ENCODE peak calls at places on chromosomes 5 and 9, in ten cellular contexts. Z is GM03348; N is Right ventricle myocardium superior; P is activated CD4-positive, alpha-beta T cell treated with anti-CD3 and anti-CD28 coated beads, Interleukin-2, amount 10 ng/mL, durations not matched to agents 7 days and 5 days; X is stimulated activated CD8-positive, alpha-beta memory T cell treated with anti-CD3 and anti-CD28 coated beads, Interleukin-2, amount 100 ng/mL, for 48 hours; V is GDM1; H is NCI-H1092 treated with DMSO at 0.1 percent for 48 hours; J is right cardiac atrium; F is memory B cell; R is NCI-H345. Q is an unnamed sample.

GRCh38 chr5:154421868-154422267 is 23.9 kb upstream of the SAP30L start:
- DNase-seq in V (peak; percentile 29), J (no peak), P (no peak), H (no peak), N (no peak), X (no peak), F (no peak), R (no peak), Z (peak; percentile 9), Q (no peak)

GRCh38 chr5:16446993-16447392 is 18.6 kb downstream of the ZNF622 start:
- DNase-seq in Z (no peak), J (no peak), V (no peak), X (no peak), N (no peak), R (no peak), H (no peak), F (no peak), P (no peak), Q (no peak)

GRCh38 chr9:16147726-16148125 is 594.9 kb downstream of the CCDC171 start:
- DNase-seq in F (no peak), V (no peak), X (no peak), P (no peak), R (no peak), N (no peak), Z (no peak), H (no peak), J (no peak), Q (no peak)

GRCh38 chr5:61534481-61535267 is 202.6 kb downstream of the ZSWIM6 start:
- DNase-seq in R (no peak), N (no peak), Z (no peak), V (no peak), X (peak; percentile 1), J (no peak), P (peak; percentile 15), H (no peak), F (no peak), Q (no peak)

GRCh38 chr5:4191703-4192102 is 596.1 kb downstream of the IRX1 start:
- DNase-seq in X (no peak), P (peak; percentile 9), V (no peak), F (no peak), R (no peak), N (no peak), H (no peak), Z (no peak), J (no peak), Q (no peak)

GRCh38 chr5:132905938-132906337 is 32.5 kb downstream of the LEAP2 start:
- DNase-seq in R (peak; percentile 1), V (no peak), N (no peak), X (no peak), J (no peak), Z (no peak), F (no peak), H (peak; percentile 9), P (no peak), Q (no peak)

GRCh38 chr9:108412755-108413154 is 443.0 kb downstream of the ACTL7B start:
- DNase-seq in H (peak; percentile 18), F (no peak), P (no peak), N (no peak), X (no peak), J (no peak), V (no peak), Z (no peak), R (no peak), Q (no peak)

GRCh38 chr5:139104577-139105271 is 93.4 kb downstream of the SIL1 start:
- DNase-seq in R (no peak), P (no peak), N (peak; percentile 72), H (peak; percentile 19), F (no peak), Z (peak; percentile 97), X (no peak), V (no peak), J (peak; percentile 79), Q (no peak)

GRCh38 chr5:149429839-149430721 is 51.0 kb upstream of the IL17B start:
- DNase-seq in X (no peak), V (peak; percentile 25), Z (no peak), P (no peak), F (no peak), J (peak; percentile 90), N (peak; percentile 76), H (no peak), R (no peak), Q (no peak)

GRCh38 chr5:10440367-10440990 is 1.2 kb upstream of the ROPN1L start:
- DNase-seq in V (no peak), X (no peak), H (no peak), N (no peak), F (no peak), P (no peak), R (no peak), J (no peak), Z (no peak), Q (no peak)

GRCh38 chr9:105963700-105964099 is 269.4 kb downstream of the TMEM38B start:
- DNase-seq in F (no peak), H (no peak), R (no peak), X (no peak), Z (no peak), V (no peak), J (no peak), P (no peak), N (no peak), Q (no peak)

GRCh38 chr5:69368458-69369368 is 607 bp downstream of the AK6 start:
- DNase-seq in J (no peak), V (no peak), H (peak; percentile 32), R (no peak), F (no peak), X (no peak), P (peak; percentile 32), N (no peak), Z (no peak), Q (no peak)

GRCh38 chr5:123865641-123866040 is 353.7 kb downstream of the CSNK1G3 start:
- DNase-seq in H (no peak), P (no peak), Z (no peak), V (no peak), J (no peak), R (no peak), F (no peak), X (no peak), N (no peak), Q (no peak)

GRCh38 chr9:128653941-128654340 is 2.7 kb downstream of the DYNC2I2 start:
- DNase-seq in Z (no peak), F (no peak), R (no peak), X (no peak), V (no peak), N (no peak), P (no peak), J (no peak), H (no peak), Q (no peak)

GRCh38 chr9:70229026-70229425 is 29.8 kb upstream of the SMC5 start:
- DNase-seq in J (peak; percentile 74), Z (no peak), X (no peak), R (no peak), V (no peak), F (no peak), H (peak; percentile 71), N (peak; percentile 39), P (no peak), Q (no peak)

GRCh38 chr9:23309800-23310199 is 516.2 kb downstream of the ELAVL2 start:
- DNase-seq in N (no peak), Z (no peak), J (no peak), V (no peak), R (no peak), H (no peak), F (no peak), X (no peak), P (no peak), Q (no peak)

GRCh38 chr5:107426209-107426608 is 244.5 kb downstream of the EFNA5 start:
- DNase-seq in N (no peak), V (no peak), J (no peak), Z (no peak), P (no peak), F (no peak), R (no peak), X (no peak), H (no peak), Q (no peak)

GRCh38 chr5:150339165-150339564 is 18.3 kb upstream of the TCOF1 start:
- DNase-seq in R (no peak), J (no peak), P (no peak), F (no peak), Z (no peak), X (no peak), H (no peak), V (no peak), N (no peak), Q (no peak)

GRCh38 chr9:114034663-114035062 is 43.4 kb downstream of the AMBP start:
- DNase-seq in N (no peak), H (peak; percentile 2), F (no peak), J (no peak), Z (no peak), R (no peak), V (no peak), P (no peak), X (no peak), Q (no peak)

GRCh38 chr5:113612060-113612496 is 98.6 kb downstream of the YTHDC2 start:
- DNase-seq in J (no peak), Z (peak; percentile 67), R (peak; percentile 8), V (no peak), F (no peak), H (peak; percentile 46), N (no peak), X (no peak), P (no peak), Q (no peak)

GRCh38 chr5:149072791-149073190 is 9.9 kb upstream of the SH3TC2 start:
- DNase-seq in X (no peak), P (no peak), J (no peak), Z (no peak), V (no peak), R (no peak), H (no peak), N (no peak), F (no peak), Q (no peak)

GRCh38 chr5:171188016-171188415 is 121.0 kb upstream of the TLX3 start:
- DNase-seq in N (no peak), V (no peak), H (no peak), R (no peak), J (no peak), X (no peak), Z (no peak), P (no peak), F (no peak), Q (no peak)

GRCh38 chr9:83267741-83268140 is 204.8 kb upstream of the RASEF start:
- DNase-seq in F (no peak), H (no peak), R (no peak), Z (no peak), V (no peak), J (no peak), P (no peak), N (no peak), X (no peak), Q (no peak)

GRCh38 chr9:133111461-133112360 is 9.3 kb downstream of the RALGDS start:
- DNase-seq in X (no peak), Z (no peak), P (no peak), H (no peak), F (no peak), R (no peak), N (peak; percentile 42), J (peak; percentile 48), V (no peak), Q (no peak)

GRCh38 chr5:60360355-60360754 is 339.6 kb downstream of the DEPDC1B start:
- DNase-seq in F (no peak), V (no peak), N (no peak), Z (no peak), X (no peak), P (no peak), H (no peak), J (no peak), R (no peak), Q (no peak)

GRCh38 chr9:82526629-82527028 is 536.3 kb downstream of the RASEF start:
- DNase-seq in F (no peak), H (no peak), V (no peak), X (no peak), N (no peak), Z (no peak), R (no peak), J (no peak), P (no peak), Q (no peak)

GRCh38 chr5:156913719-156914370 is 49.2 kb downstream of the TIMD4 start:
- DNase-seq in N (no peak), H (peak; percentile 95), R (peak; percentile 93), F (peak; percentile 25), V (peak; percentile 20), P (peak; percentile 61), X (no peak), Z (no peak), J (no peak), Q (no peak)

GRCh38 chr9:81492710-81493447 is 196.5 kb downstream of the TLE1 start:
- DNase-seq in X (no peak), P (no peak), J (no peak), R (no peak), V (no peak), H (peak; percentile 25), F (no peak), N (no peak), Z (peak; percentile 68), Q (no peak)

Q was measured in progenitor cell of endocrine pancreas.